ENCODE peak calls at places on chromosomes 3 and 15, in nine cellular contexts. D is NCI-H69; V is effector memory CD4-positive, alpha-beta T cell; K is stimulated activated CD8-positive, alpha-beta memory T cell treated with anti-CD3 and anti-CD28 coated beads, Interleukin-7, amount 100 ng/mL, for 24 hours; Q is activated CD8-positive, alpha-beta memory T cell treated with anti-CD3 and anti-CD28 coated beads for 24 hours; L is anterior cingulate cortex; Y is stimulated activated CD4-positive, alpha-beta T cell treated with anti-CD3 and anti-CD28 coated beads, Interleukin-2, amount 100 ng/mL, for 48 hours; W is dorsolateral prefrontal cortex; R is OCI-LY7. Z is an unnamed sample.

GRCh38 chr3:189862385-189863023 is 231.3 kb downstream of the TP63 start:
- DNase-seq in V (no peak), D (no peak), K (no peak), Q (no peak), L (no peak), R (no peak), W (no peak), Y (no peak), Z (no peak)

GRCh38 chr3:153221748-153222162 is 59.7 kb downstream of the RAP2B start:
- DNase-seq in D (no peak), V (peak; percentile 74), R (no peak), W (no peak), K (peak; percentile 23), Y (peak; percentile 36), Q (peak; percentile 78), L (no peak), Z (no peak)

GRCh38 chr15:45143056-45143455 is 13.3 kb downstream of the DUOX1 start:
- DNase-seq in D (no peak), Q (no peak), L (no peak), V (no peak), W (no peak), K (no peak), R (no peak), Y (no peak), Z (no peak)

GRCh38 chr3:70861234-70861633 is 548.8 kb upstream of the MDFIC2 start:
- DNase-seq in K (no peak), Y (no peak), Q (no peak), W (no peak), R (no peak), V (no peak), L (no peak), D (no peak), Z (no peak)

GRCh38 chr3:82520846-82521245 is 759.4 kb upstream of the GBE1 start:
- DNase-seq in D (no peak), K (no peak), V (no peak), Q (no peak), L (no peak), Y (no peak), R (no peak), W (no peak), Z (no peak)

GRCh38 chr3:145094355-145094941 is 1066.5 kb downstream of the PLOD2 start:
- DNase-seq in L (no peak), W (no peak), Y (no peak), R (peak; percentile 23), K (no peak), D (no peak), V (no peak), Q (no peak), Z (no peak)

GRCh38 chr15:86676002-86676401 is 596.3 kb downstream of the AGBL1 start:
- DNase-seq in V (no peak), R (no peak), Q (no peak), K (no peak), Y (no peak), L (no peak), D (no peak), W (no peak), Z (no peak)

GRCh38 chr3:117874904-117875874 is 1159.5 kb downstream of the IGSF11 start:
- DNase-seq in L (no peak), Q (no peak), V (no peak), W (no peak), Y (no peak), K (no peak), R (no peak), D (peak; percentile 32), Z (no peak)

GRCh38 chr3:73419993-73420392 is 204.7 kb downstream of the PDZRN3 start:
- DNase-seq in R (no peak), D (no peak), V (no peak), Q (no peak), Y (no peak), K (no peak), L (no peak), W (no peak), Z (no peak)

GRCh38 chr3:30294241-30294667 is 312.1 kb upstream of the TGFBR2 start:
- DNase-seq in K (no peak), V (no peak), R (no peak), Q (no peak), L (no peak), Y (no peak), D (peak; percentile 64), W (no peak), Z (no peak)

GRCh38 chr3:54761661-54762060 is 166.2 kb downstream of the LRTM1 start:
- DNase-seq in L (no peak), Y (no peak), K (no peak), Q (no peak), D (no peak), W (no peak), R (no peak), V (no peak), Z (no peak)

GRCh38 chr3:67529337-67529736 is 125.1 kb downstream of the SUCLG2 start:
- DNase-seq in V (no peak), L (no peak), Q (no peak), K (no peak), D (peak; percentile 35), Y (no peak), W (no peak), R (peak; percentile 2), Z (no peak)

GRCh38 chr3:174863488-174863887 is 4.4 kb downstream of the NAALADL2 start:
- DNase-seq in V (no peak), W (no peak), Y (no peak), D (no peak), R (no peak), L (no peak), Q (no peak), K (no peak), Z (no peak)

GRCh38 chr3:47016934-47017435 is 37.5 kb downstream of the NBEAL2 start:
- DNase-seq in Y (no peak), W (no peak), R (peak; percentile 83), V (no peak), Q (peak; percentile 67), L (no peak), D (no peak), K (no peak), Z (no peak)

GRCh38 chr3:18134386-18135082 is 290.6 kb downstream of the SATB1 start:
- DNase-seq in V (no peak), L (no peak), K (no peak), D (no peak), W (no peak), R (no peak), Y (no peak), Q (no peak), Z (no peak)

Z was measured in COR-L47.